ENCODE peak calls at places on chromosome 2, in nine cellular contexts. H is adrenal gland, F is thyroid gland, Q is K562, D is GM12878, A is GM12891, Z is tibial nerve, U is uterus, R is heart left ventricle. B is an unnamed sample.
A peak's percentile ranks its signal among the peaks of the same experiment; 100 is the strongest.

GRCh38 chr2:215799194-215799593 is 214.2 kb downstream of the MREG start:
- DNase-seq in H (no peak), Z (no peak), D (no peak), A (no peak), R (no peak), Q (no peak), U (no peak), F (no peak), B (no peak)

GRCh38 chr2:72864500-72864899 is 22.7 kb upstream of the SPR start:
- DNase-seq in F (no peak), R (no peak), H (no peak), Z (no peak), U (no peak), D (no peak), Q (no peak), A (no peak), B (no peak)

GRCh38 chr2:16404551-16405300 is 260.9 kb downstream of the CYRIA start:
- DNase-seq in F (no peak), H (no peak), Q (no peak), U (no peak), Z (no peak), D (no peak), A (no peak), R (no peak), B (no peak)

GRCh38 chr2:180334514-180334913 is 327.4 kb upstream of the CWC22 start:
- DNase-seq in H (no peak), F (no peak), A (peak; percentile 1), Q (no peak), Z (no peak), R (no peak), U (no peak), D (peak; percentile 46), B (no peak)

GRCh38 chr2:239955989-239956817 is 68.9 kb downstream of the NDUFA10 start:
- DNase-seq in Z (no peak), H (no peak), R (no peak), F (no peak), Q (no peak), A (no peak), U (no peak), D (no peak), B (peak; percentile 68)

GRCh38 chr2:33107690-33108482 is 161.1 kb downstream of the LTBP1 start:
- DNase-seq in A (no peak), D (no peak), U (no peak), H (no peak), Q (no peak), F (no peak), Z (no peak), R (no peak), B (no peak)

GRCh38 chr2:214005337-214005736 is 405.5 kb upstream of the VWC2L start:
- DNase-seq in Q (no peak), D (no peak), A (no peak), R (no peak), Z (no peak), F (no peak), U (no peak), H (no peak), B (no peak)

GRCh38 chr2:47065771-47066380 is 89.2 kb downstream of the STPG4 start:
- DNase-seq in A (no peak), F (peak; percentile 82), Z (no peak), Q (no peak), R (no peak), D (no peak), U (no peak), H (no peak), B (no peak)

DNA sequence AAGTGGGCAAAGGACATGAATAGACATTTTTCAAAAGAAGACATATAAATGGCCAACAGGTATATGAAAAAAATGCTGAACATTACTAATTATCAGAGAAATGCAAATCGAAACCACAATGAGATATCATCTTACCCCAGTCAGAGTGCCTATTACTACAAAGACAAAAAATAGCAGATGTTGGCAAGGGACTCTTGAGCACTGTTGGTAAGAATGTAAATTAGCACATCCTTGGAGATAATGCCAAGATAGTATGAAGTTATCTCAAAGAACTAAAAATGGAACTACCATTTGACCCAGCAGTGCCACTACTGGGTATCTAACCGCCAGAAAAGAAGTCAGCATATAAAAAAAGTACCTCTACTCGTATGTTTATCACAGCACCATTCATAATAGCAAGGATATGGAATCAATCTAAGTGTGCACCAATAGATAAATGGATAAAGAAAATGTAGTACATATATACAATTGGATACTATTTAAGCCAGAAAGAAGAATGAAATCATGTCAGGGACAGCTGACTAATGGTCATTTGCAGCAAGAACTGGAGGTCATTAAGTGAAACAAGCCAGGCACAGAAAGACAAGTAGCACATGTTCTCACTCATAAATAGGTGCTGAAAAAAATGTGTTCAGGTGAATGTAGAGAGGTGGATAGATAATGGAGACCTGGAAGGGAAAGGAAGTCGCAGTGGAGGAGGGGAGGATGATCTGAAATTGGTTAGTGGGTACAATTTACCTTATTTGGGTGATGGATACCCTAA is 141.7 kb upstream of the B3GNT2 start:
- DNase-seq in R (no peak), Z (no peak), U (no peak), D (no peak), H (no peak), A (no peak), F (no peak), Q (no peak), B (no peak)
- TF ChIP-seq POLR2A in R (no peak), Z (no peak), U (no peak), D (no peak), H (no peak), A (no peak), F (no peak), Q (no peak), B (no peak)

GRCh38 chr2:174786066-174786725 is 21.9 kb upstream of the CHRNA1 start:
- DNase-seq in R (no peak), U (no peak), Q (no peak), Z (no peak), A (no peak), H (no peak), D (no peak), F (no peak), B (no peak)

GRCh38 chr2:174785481-174785880 is 21.2 kb upstream of the CHRNA1 start:
- DNase-seq in Z (no peak), A (no peak), F (no peak), H (no peak), R (no peak), U (no peak), Q (no peak), D (no peak), B (no peak)

GRCh38 chr2:174787485-174788205 is 23.4 kb upstream of the CHRNA1 start:
- DNase-seq in R (no peak), Z (no peak), D (no peak), F (no peak), U (no peak), A (no peak), Q (no peak), H (no peak), B (no peak)

GRCh38 chr2:174789001-174789400 is 24.7 kb upstream of the CHRNA1 start:
- DNase-seq in Q (no peak), D (no peak), A (no peak), Z (no peak), U (no peak), H (no peak), R (no peak), F (no peak), B (no peak)

GRCh38 chr2:174788291-174788929 is 24.1 kb upstream of the CHRNA1 start:
- DNase-seq in R (no peak), D (no peak), A (no peak), U (no peak), F (no peak), H (no peak), Z (no peak), Q (peak; percentile 74), B (no peak)
- TF ChIP-seq POLR2A in R (no peak), D (no peak), A (no peak), U (no peak), F (no peak), H (no peak), Z (no peak), Q (peak; percentile 52), B (no peak)

GRCh38 chr2:10009811-10010781 is 33.3 kb upstream of the KLF11 start:
- DNase-seq in U (peak; percentile 73), Z (no peak), H (peak; percentile 94), D (no peak), F (peak; percentile 78), A (no peak), R (peak; percentile 95), Q (no peak), B (peak; percentile 82)
- TF ChIP-seq POLR2A in U (no peak), Z (no peak), H (no peak), D (no peak), F (no peak), A (no peak), R (no peak), Q (no peak), B (no peak)

GRCh38 chr2:219058541-219059374 is 2.0 kb downstream of the IHH start:
- DNase-seq in A (peak; percentile 30), H (peak; percentile 80), U (no peak), F (peak; percentile 64), Q (peak; percentile 41), Z (no peak), R (peak; percentile 49), D (no peak), B (no peak)

GRCh38 chr2:219059375-219059724 is 1.4 kb downstream of the IHH start:
- DNase-seq in D (no peak), F (no peak), Z (no peak), Q (no peak), U (no peak), A (no peak), R (no peak), H (no peak), B (no peak)

GRCh38 chr2:219057709-219058540 is 2.8 kb downstream of the IHH start:
- DNase-seq in U (peak; percentile 46), D (no peak), A (peak; percentile 93), R (peak; percentile 76), Z (peak; percentile 43), H (peak; percentile 68), F (peak; percentile 75), Q (peak; percentile 74), B (peak; percentile 95)

GRCh38 chr2:219059725-219060682 is 717 bp downstream of the IHH start:
- DNase-seq in D (no peak), Q (no peak), Z (no peak), U (no peak), R (no peak), H (no peak), F (no peak), A (no peak), B (no peak)

DNA sequence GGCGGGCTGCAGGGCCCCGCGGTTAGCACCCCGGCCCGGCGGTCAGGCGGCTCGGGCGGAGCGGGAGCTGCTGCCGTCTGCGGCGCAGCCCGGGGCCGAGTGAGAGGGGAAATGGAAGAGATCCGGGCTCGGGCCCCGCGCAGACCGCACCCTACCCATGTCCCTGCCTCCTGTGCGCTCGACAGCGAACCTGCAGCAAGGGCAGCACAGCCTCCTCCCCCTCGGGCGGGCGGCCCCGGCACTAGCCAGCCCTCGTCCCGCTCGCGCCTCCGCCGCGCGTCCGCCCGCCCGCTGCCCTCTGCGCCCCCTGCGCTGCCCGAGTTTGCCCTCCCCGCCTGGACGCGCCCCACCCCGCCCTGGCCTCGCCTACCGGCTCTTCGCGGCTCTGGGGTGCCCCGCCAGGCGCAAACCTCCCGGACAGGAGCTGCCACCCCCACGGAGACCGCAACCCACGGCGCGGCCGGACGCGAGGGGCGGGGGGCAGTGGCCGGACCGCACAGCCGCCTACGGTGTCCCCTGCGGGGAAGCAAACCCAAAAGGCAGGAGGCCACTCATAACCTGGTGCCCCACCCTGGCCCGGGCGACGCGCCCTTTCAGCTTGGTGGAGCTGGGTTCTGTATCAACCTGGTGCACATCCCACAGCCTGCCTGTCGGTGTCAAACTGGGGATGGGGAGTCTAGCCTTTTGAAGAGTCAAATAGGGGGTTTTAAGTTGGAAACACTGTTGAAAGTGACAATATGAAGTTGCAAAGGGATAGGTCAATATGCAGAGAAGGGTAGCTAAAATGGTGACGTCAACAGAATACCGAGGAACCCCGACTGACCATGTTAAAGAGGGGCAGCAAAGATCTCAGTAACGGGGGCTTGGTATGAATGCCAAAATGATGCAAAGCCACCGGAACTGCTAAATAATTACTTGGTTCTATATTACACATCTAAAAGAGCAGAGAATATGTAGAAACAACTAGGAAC is at the start of gene IHH:
- DNase-seq in Q (no peak), H (no peak), D (no peak), R (no peak), Z (no peak), A (peak; percentile 35), F (no peak), U (no peak), B (no peak)
- TF ChIP-seq POLR2A in Q (no peak), H (no peak), D (no peak), R (no peak), Z (no peak), A (no peak), F (no peak), U (peak; percentile 52), B (no peak)

B was measured in spleen.